ENCODE peak calls at places on chromosomes 1 and 21, in seven cellular contexts. V is dorsolateral prefrontal cortex; E is CD14-positive monocyte; R is endothelial cell; T is astrocyte of the spinal cord; S is CD4-positive, alpha-beta T cell; D is omental fat pad. H is an unnamed sample.

GRCh38 chr1:202857136-202857610 is 31.8 kb downstream of the RABIF start:
- DNase-seq in V (no peak), E (no peak), R (no peak), T (no peak), S (no peak), D (no peak), H (no peak)

GRCh38 chr1:226002667-226003501 is 3.7 kb upstream of the SDE2 start:
- DNase-seq in V (no peak), E (peak), R (peak), T (peak), S (no peak), D (no peak), H (no peak)

GRCh38 chr1:168947039-168947438 is 159.5 kb upstream of the ATP1B1 start:
- DNase-seq in V (no peak), E (no peak), R (no peak), T (no peak), S (no peak), D (no peak), H (no peak)

GRCh38 chr21:43767980-43768867 is 7.9 kb downstream of the CSTB start:
- DNase-seq in V (no peak), E (no peak), R (no peak), T (peak), S (no peak), D (peak), H (no peak)

GRCh38 chr1:45608475-45609156 is 15.2 kb downstream of the CCDC17 start:
- DNase-seq in V (no peak), E (peak), R (no peak), T (no peak), S (no peak), D (no peak), H (no peak)

GRCh38 chr1:86409416-86410021 is 13.4 kb upstream of the ODF2L start:
- DNase-seq in V (no peak), E (no peak), R (no peak), T (no peak), S (no peak), D (no peak), H (no peak)

GRCh38 chr1:28265577-28265976 is 6.3 kb downstream of the SESN2 start:
- DNase-seq in V (no peak), E (no peak), R (no peak), T (no peak), S (no peak), D (no peak), H (no peak)

GRCh38 chr1:234720709-234721436 is 110.9 kb upstream of the IRF2BP2 start:
- DNase-seq in V (no peak), E (no peak), R (no peak), T (no peak), S (no peak), D (no peak), H (no peak)

GRCh38 chr1:89657886-89658285 is 25.0 kb downstream of the LRRC8C start:
- DNase-seq in V (no peak), E (no peak), R (no peak), T (peak), S (no peak), D (no peak), H (no peak)

GRCh38 chr1:164440222-164440621 is 118.8 kb upstream of the PBX1 start:
- DNase-seq in V (no peak), E (no peak), R (no peak), T (peak), S (no peak), D (no peak), H (no peak)

GRCh38 chr1:161304927-161305871 is 4.6 kb downstream of the MPZ start:
- DNase-seq in V (no peak), E (no peak), R (no peak), T (no peak), S (no peak), D (no peak), H (no peak)

GRCh38 chr1:202286622-202287097 is 55.1 kb downstream of the UBE2T start:
- DNase-seq in V (no peak), E (no peak), R (no peak), T (peak), S (no peak), D (no peak), H (no peak)

GRCh38 chr1:115811140-115811828 is 29.6 kb downstream of the NHLH2 start:
- DNase-seq in V (no peak), E (no peak), R (no peak), T (no peak), S (no peak), D (no peak), H (no peak)

GRCh38 chr1:31064685-31065309 is 720 bp downstream of the PUM1 start:
- DNase-seq in V (no peak), E (no peak), R (no peak), T (peak), S (peak), D (no peak), H (no peak)

GRCh38 chr1:222387020-222387816 is 160.7 kb downstream of the HHIPL2 start:
- DNase-seq in V (no peak), E (no peak), R (peak), T (no peak), S (no peak), D (no peak), H (no peak)

GRCh38 chr1:17176306-17177061 is 28.4 kb upstream of the PADI1 start:
- DNase-seq in V (no peak), E (no peak), R (no peak), T (no peak), S (no peak), D (no peak), H (no peak)

GRCh38 chr1:33902486-33903209 is 38.8 kb downstream of the HMGB4 start:
- DNase-seq in V (no peak), E (no peak), R (no peak), T (no peak), S (no peak), D (no peak), H (no peak)

GRCh38 chr1:64903593-64903992 is 62.8 kb downstream of the JAK1 start:
- DNase-seq in V (no peak), E (no peak), R (no peak), T (no peak), S (no peak), D (no peak), H (no peak)

GRCh38 chr1:203069028-203069804 is 16.6 kb downstream of the MYOG start:
- DNase-seq in V (no peak), E (no peak), R (no peak), T (no peak), S (no peak), D (no peak), H (no peak)

GRCh38 chr1:200558866-200559459 is 61.6 kb downstream of the KIF14 start:
- DNase-seq in V (no peak), E (no peak), R (peak), T (peak), S (no peak), D (no peak), H (no peak)

GRCh38 chr1:221344693-221345092 is 397.2 kb downstream of the DUSP10 start:
- DNase-seq in V (no peak), E (no peak), R (no peak), T (no peak), S (no peak), D (no peak), H (no peak)

GRCh38 chr1:66250483-66250882 is 283.5 kb upstream of the SGIP1 start:
- DNase-seq in V (no peak), E (no peak), R (no peak), T (no peak), S (no peak), D (no peak), H (no peak)

GRCh38 chr1:951364-951763 is 7.7 kb downstream of the NOC2L start:
- DNase-seq in V (no peak), E (no peak), R (no peak), T (no peak), S (no peak), D (no peak), H (no peak)

GRCh38 chr1:72230746-72231145 is 51.6 kb downstream of the NEGR1 start:
- DNase-seq in V (no peak), E (no peak), R (no peak), T (peak), S (no peak), D (no peak), H (no peak)

GRCh38 chr1:222283147-222283768 is 264.6 kb downstream of the HHIPL2 start:
- DNase-seq in V (no peak), E (no peak), R (no peak), T (peak), S (no peak), D (no peak), H (no peak)

GRCh38 chr1:78340006-78340405 is 150.8 kb upstream of the PTGFR start:
- DNase-seq in V (no peak), E (no peak), R (no peak), T (peak), S (no peak), D (no peak), H (no peak)

GRCh38 chr1:84913025-84913892 is 20.3 kb upstream of the LPAR3 start:
- DNase-seq in V (no peak), E (no peak), R (no peak), T (no peak), S (no peak), D (no peak), H (no peak)

GRCh38 chr1:230144765-230145504 is 77.9 kb downstream of the GALNT2 start:
- DNase-seq in V (no peak), E (no peak), R (no peak), T (no peak), S (no peak), D (no peak), H (no peak)

GRCh38 chr1:1178794-1179331 is 5.2 kb downstream of the TTLL10 start:
- DNase-seq in V (no peak), E (peak), R (peak), T (no peak), S (no peak), D (no peak), H (no peak)

GRCh38 chr1:21264913-21265312 is 25.4 kb downstream of the ECE1 start:
- DNase-seq in V (no peak), E (no peak), R (no peak), T (peak), S (no peak), D (no peak), H (no peak)

GRCh38 chr1:204093421-204093717 is 20.5 kb downstream of the SOX13 start:
- DNase-seq in V (no peak), E (no peak), R (no peak), T (no peak), S (no peak), D (no peak), H (no peak)

GRCh38 chr1:117110774-117111173 is 10.8 kb downstream of the TRIM45 start:
- DNase-seq in V (no peak), E (no peak), R (no peak), T (no peak), S (no peak), D (no peak), H (no peak)

GRCh38 chr1:64597151-64597550 is 127.2 kb downstream of the CACHD1 start:
- DNase-seq in V (no peak), E (no peak), R (no peak), T (no peak), S (no peak), D (no peak), H (no peak)

GRCh38 chr1:51516639-51517158 is 2.4 kb downstream of the EPS15 start:
- DNase-seq in V (no peak), E (no peak), R (no peak), T (no peak), S (no peak), D (no peak), H (no peak)

GRCh38 chr1:160282807-160283206 is 2.1 kb downstream of the PEX19 start:
- DNase-seq in V (no peak), E (no peak), R (no peak), T (no peak), S (no peak), D (no peak), H (no peak)
- TF ChIP-seq CTCF in V (no peak), E (no peak), R (no peak), T (no peak), S (no peak), D (no peak), H (no peak)

GRCh38 chr1:2499986-2500596 is 24.0 kb downstream of the PLCH2 start:
- DNase-seq in V (no peak), E (no peak), R (no peak), T (no peak), S (no peak), D (no peak), H (no peak)
- TF ChIP-seq CTCF in V (no peak), E (no peak), R (no peak), T (no peak), S (no peak), D (no peak), H (no peak)

GRCh38 chr1:12167493-12168429 is 970 bp downstream of the TNFRSF1B start:
- DNase-seq in V (no peak), E (no peak), R (no peak), T (no peak), S (no peak), D (no peak), H (no peak)
- TF ChIP-seq CTCF in V (no peak), E (no peak), R (no peak), T (no peak), S (no peak), D (no peak), H (no peak)

GRCh38 chr1:110554871-110555801 is 36.2 kb upstream of the KCNA10 start:
- DNase-seq in V (peak), E (no peak), R (peak), T (no peak), S (peak), D (no peak), H (peak)
- TF ChIP-seq CTCF in V (peak), E (peak), R (peak), T (peak), S (peak), D (peak), H (peak)

H was measured in progenitor cell of endocrine pancreas.